ENCODE peak calls at places on chromosomes 5 and 9, in four cellular contexts. One of them, this sample, is unnamed.
A peak's percentile ranks its signal among the peaks of the same experiment; 100 is the strongest.

GRCh38 chr9:129640871-129641750 is 840 bp downstream of the ASB6 start:
- DNase-seq in adrenal gland: no peak
- DNase-seq in IMR-90: no peak
- DNase-seq in GM12892: no peak
- DNase-seq in this sample: peak; percentile 74

GRCh38 chr5:137752873-137753226 is 1.3 kb downstream of the HNRNPA0 start:
- DNase-seq in IMR-90: no peak
- DNase-seq in adrenal gland: no peak
- DNase-seq in GM12892: no peak
- DNase-seq in this sample: peak; percentile 78

GRCh38 chr9:71604197-71605063 is 163.9 kb downstream of the CEMIP2 start:
- DNase-seq in adrenal gland: peak; percentile 70
- DNase-seq in GM12892: no peak
- DNase-seq in IMR-90: peak; percentile 70
- DNase-seq in this sample: peak; percentile 74

GRCh38 chr9:19493174-19493811 is 84.5 kb downstream of the ACER2 start:
- DNase-seq in GM12892: peak; percentile 29
- DNase-seq in adrenal gland: peak; percentile 61
- DNase-seq in IMR-90: peak; percentile 78
- DNase-seq in this sample: peak; percentile 45

GRCh38 chr5:969421-969839 is 39.2 kb upstream of the NKD2 start:
- DNase-seq in GM12892: no peak
- DNase-seq in IMR-90: peak; percentile 5
- DNase-seq in adrenal gland: no peak
- DNase-seq in this sample: no peak

GRCh38 chr5:28249771-28250415 is 1211.5 kb upstream of the CDH9 start:
- DNase-seq in GM12892: no peak
- DNase-seq in adrenal gland: no peak
- DNase-seq in IMR-90: no peak
- DNase-seq in this sample: no peak

GRCh38 chr5:6675784-6676499 is 37.3 kb upstream of the TENT4A start:
- DNase-seq in GM12892: no peak
- DNase-seq in adrenal gland: no peak
- DNase-seq in IMR-90: no peak
- DNase-seq in this sample: peak; percentile 8

GRCh38 chr5:109455598-109456096 is 45.9 kb upstream of the PJA2 start:
- DNase-seq in GM12892: peak; percentile 26
- DNase-seq in IMR-90: peak; percentile 98
- DNase-seq in adrenal gland: peak; percentile 22
- DNase-seq in this sample: no peak

GRCh38 chr9:94847486-94847885 is 121.0 kb downstream of the AOPEP start:
- DNase-seq in adrenal gland: no peak
- DNase-seq in IMR-90: peak; percentile 86
- DNase-seq in GM12892: no peak
- DNase-seq in this sample: no peak

GRCh38 chr5:157390179-157390923 is 69.7 kb upstream of the NIPAL4 start:
- DNase-seq in IMR-90: peak; percentile 94
- DNase-seq in GM12892: no peak
- DNase-seq in adrenal gland: peak; percentile 55
- DNase-seq in this sample: no peak

GRCh38 chr9:126510564-126510963 is 103.2 kb upstream of the LMX1B start:
- DNase-seq in GM12892: no peak
- DNase-seq in IMR-90: no peak
- DNase-seq in adrenal gland: no peak
- DNase-seq in this sample: no peak

GRCh38 chr5:158022844-158023243 is 163.9 kb upstream of the CLINT1 start:
- DNase-seq in GM12892: no peak
- DNase-seq in adrenal gland: no peak
- DNase-seq in IMR-90: no peak
- DNase-seq in this sample: no peak

GRCh38 chr9:80873861-80874260 is 815.5 kb downstream of the TLE1 start:
- DNase-seq in IMR-90: peak; percentile 65
- DNase-seq in adrenal gland: no peak
- DNase-seq in GM12892: no peak
- DNase-seq in this sample: no peak

GRCh38 chr9:90773593-90773992 is 28.0 kb upstream of the SYK start:
- DNase-seq in GM12892: no peak
- DNase-seq in IMR-90: no peak
- DNase-seq in adrenal gland: no peak
- DNase-seq in this sample: no peak

GRCh38 chr5:79183617-79184016 is 52.3 kb upstream of the JMY start:
- DNase-seq in GM12892: no peak
- DNase-seq in IMR-90: no peak
- DNase-seq in adrenal gland: no peak
- DNase-seq in this sample: no peak

GRCh38 chr9:126704157-126704941 is 90.6 kb downstream of the LMX1B start:
- DNase-seq in IMR-90: peak; percentile 46
- DNase-seq in GM12892: peak; percentile 9
- DNase-seq in adrenal gland: peak; percentile 56
- DNase-seq in this sample: no peak

GRCh38 chr9:92715488-92716231 is 45.7 kb upstream of the IPPK start:
- DNase-seq in GM12892: no peak
- DNase-seq in IMR-90: no peak
- DNase-seq in adrenal gland: peak; percentile 87
- DNase-seq in this sample: no peak

GRCh38 chr9:70444904-70445303 is 30.4 kb upstream of the KLF9 start:
- DNase-seq in GM12892: no peak
- DNase-seq in IMR-90: peak; percentile 22
- DNase-seq in adrenal gland: no peak
- DNase-seq in this sample: peak; percentile 25

GRCh38 chr5:135944564-135944963 is 10.2 kb downstream of the LECT2 start:
- DNase-seq in GM12892: no peak
- DNase-seq in IMR-90: no peak
- DNase-seq in adrenal gland: no peak
- DNase-seq in this sample: no peak

GRCh38 chr5:35815089-35815936 is 41.4 kb upstream of the IL7R start:
- DNase-seq in adrenal gland: no peak
- DNase-seq in IMR-90: no peak
- DNase-seq in GM12892: no peak
- DNase-seq in this sample: peak; percentile 8

GRCh38 chr5:35819656-35820055 is 37.0 kb upstream of the IL7R start:
- DNase-seq in GM12892: no peak
- DNase-seq in adrenal gland: no peak
- DNase-seq in IMR-90: no peak
- DNase-seq in this sample: no peak

GRCh38 chr5:35813456-35813855 is 43.2 kb upstream of the IL7R start:
- DNase-seq in IMR-90: peak; percentile 44
- DNase-seq in adrenal gland: no peak
- DNase-seq in GM12892: no peak
- DNase-seq in this sample: no peak

GRCh38 chr5:35819026-35819425 is 37.7 kb upstream of the IL7R start:
- DNase-seq in adrenal gland: no peak
- DNase-seq in IMR-90: no peak
- DNase-seq in GM12892: no peak
- DNase-seq in this sample: no peak

DNA sequence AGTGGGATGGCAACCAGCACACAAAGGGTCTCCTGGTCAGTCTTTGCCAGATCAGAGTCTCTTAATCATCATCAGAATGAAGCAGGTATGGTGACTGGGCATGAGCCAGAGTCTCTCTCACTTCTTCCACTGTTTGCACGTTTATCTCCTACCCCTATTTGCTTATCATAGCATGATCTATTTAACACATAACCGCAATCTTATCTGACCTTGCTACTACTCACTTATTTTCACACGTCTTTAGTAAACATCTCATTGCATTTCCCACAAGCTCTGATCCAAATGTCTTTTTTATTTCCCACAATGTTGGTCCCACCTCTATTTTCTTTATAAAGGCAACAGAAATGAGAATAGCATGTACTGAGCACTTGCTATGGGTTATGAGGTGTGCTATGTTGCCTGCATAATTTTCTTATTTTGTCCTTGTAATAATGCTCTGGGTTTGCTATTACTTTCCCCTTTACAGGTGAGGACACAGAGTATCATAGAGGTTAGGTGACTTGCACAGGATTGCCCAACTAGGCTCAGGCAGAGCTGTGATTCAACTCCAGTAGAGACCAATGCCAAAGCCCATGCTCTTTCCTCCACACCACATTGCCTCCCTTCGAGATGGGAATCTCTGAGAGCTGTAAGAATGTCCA is 39.7 kb upstream of the IL7R start:
- DNase-seq in GM12892: no peak
- DNase-seq in adrenal gland: no peak
- DNase-seq in IMR-90: no peak
- DNase-seq in this sample: no peak
- TF ChIP-seq POLR2A in GM12892: no peak
- TF ChIP-seq POLR2A in adrenal gland: no peak
- TF ChIP-seq POLR2A in IMR-90: no peak
- TF ChIP-seq POLR2A in this sample: no peak

GRCh38 chr9:122904466-122904822 is 715 bp downstream of the RC3H2 start:
- DNase-seq in adrenal gland: peak; percentile 46
- DNase-seq in GM12892: peak; percentile 14
- DNase-seq in IMR-90: peak; percentile 4
- DNase-seq in this sample: peak; percentile 62

GRCh38 chr9:122900791-122901190 is 4.4 kb downstream of the RC3H2 start:
- DNase-seq in GM12892: no peak
- DNase-seq in IMR-90: peak; percentile 43
- DNase-seq in adrenal gland: no peak
- DNase-seq in this sample: no peak

GRCh38 chr9:122904823-122905710 is at the start of gene RC3H2:
- DNase-seq in IMR-90: peak; percentile 100
- DNase-seq in adrenal gland: peak; percentile 98
- DNase-seq in GM12892: peak; percentile 71
- DNase-seq in this sample: peak; percentile 99
- TF ChIP-seq POLR2A in IMR-90: peak; percentile 83
- TF ChIP-seq POLR2A in adrenal gland: peak; percentile 94
- TF ChIP-seq POLR2A in GM12892: peak; percentile 88
- TF ChIP-seq POLR2A in this sample: peak; percentile 98

GRCh38 chr5:69364850-69365249 is 4.5 kb downstream of the AK6 start:
- DNase-seq in IMR-90: no peak
- DNase-seq in GM12892: no peak
- DNase-seq in adrenal gland: no peak
- DNase-seq in this sample: no peak

GRCh38 chr5:69367697-69368279 is 1.5 kb downstream of the AK6 start:
- DNase-seq in adrenal gland: no peak
- DNase-seq in IMR-90: no peak
- DNase-seq in GM12892: no peak
- DNase-seq in this sample: peak; percentile 36

GRCh38 chr5:69368458-69369368 is 607 bp downstream of the AK6 start:
- DNase-seq in GM12892: no peak
- DNase-seq in IMR-90: peak; percentile 54
- DNase-seq in adrenal gland: no peak
- DNase-seq in this sample: peak; percentile 78

GRCh38 chr5:69372394-69372793 is 2.8 kb downstream of the RAD17 start:
- DNase-seq in IMR-90: no peak
- DNase-seq in GM12892: no peak
- DNase-seq in adrenal gland: no peak
- DNase-seq in this sample: no peak

DNA sequence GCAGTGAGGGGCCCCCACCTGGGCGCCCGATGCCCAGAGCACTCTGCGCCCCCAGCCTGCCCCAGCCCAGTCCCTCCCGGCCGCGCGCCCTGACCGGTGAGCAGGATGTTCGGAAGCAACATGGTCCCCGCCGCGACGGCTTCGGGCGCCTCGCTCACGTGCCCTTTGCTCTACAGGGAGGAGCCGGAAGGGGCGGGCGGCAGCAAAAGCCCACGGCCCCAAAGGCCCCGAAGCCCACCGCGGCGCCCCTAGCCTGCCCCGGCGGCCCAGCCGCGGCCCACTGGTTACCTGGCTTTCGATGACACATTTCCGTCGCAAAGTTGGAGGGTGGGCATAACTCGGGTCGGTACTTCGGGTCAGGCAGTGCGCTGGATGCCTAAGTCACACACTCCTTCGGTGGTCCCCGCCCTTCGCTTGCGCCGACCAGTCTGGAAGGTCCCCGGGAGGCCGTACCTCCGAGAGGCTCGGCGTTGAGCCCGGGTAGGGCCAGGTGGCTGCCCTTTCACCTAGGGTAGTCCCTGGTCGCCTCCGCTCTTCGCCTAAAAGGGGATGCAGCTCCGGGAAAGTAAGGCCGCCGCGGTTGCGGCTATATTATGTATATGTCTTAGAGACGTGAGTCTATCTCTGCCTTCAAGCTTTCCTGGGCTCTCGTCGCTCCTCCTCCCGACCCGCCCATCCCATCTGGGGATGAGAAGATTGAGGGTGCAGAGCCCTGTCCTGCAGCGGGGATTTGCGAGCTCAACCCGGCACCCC is at the start of the genes AK6, RAD17 and TAF9:
- DNase-seq in GM12892: peak; percentile 74
- DNase-seq in IMR-90: peak; percentile 88
- DNase-seq in adrenal gland: peak; percentile 94
- DNase-seq in this sample: peak; percentile 98
- TF ChIP-seq POLR2A in GM12892: peak; percentile 91
- TF ChIP-seq POLR2A in IMR-90: peak; percentile 93
- TF ChIP-seq POLR2A in adrenal gland: peak; percentile 54
- TF ChIP-seq POLR2A in this sample: peak; percentile 89

GRCh38 chr9:137316012-137316981 is 14.2 kb upstream of the NRARP start:
- DNase-seq in adrenal gland: peak; percentile 30
- DNase-seq in GM12892: peak; percentile 80
- DNase-seq in IMR-90: no peak
- DNase-seq in this sample: peak; percentile 78
- TF ChIP-seq POLR2A in adrenal gland: no peak
- TF ChIP-seq POLR2A in GM12892: no peak
- TF ChIP-seq POLR2A in IMR-90: no peak
- TF ChIP-seq POLR2A in this sample: no peak

GRCh38 chr5:129096382-129096991 is 1.9 kb downstream of the ISOC1 start:
- DNase-seq in IMR-90: no peak
- DNase-seq in GM12892: no peak
- DNase-seq in adrenal gland: no peak
- DNase-seq in this sample: peak; percentile 49

GRCh38 chr5:129098488-129099183 is 4.1 kb downstream of the ISOC1 start:
- DNase-seq in GM12892: no peak
- DNase-seq in adrenal gland: no peak
- DNase-seq in IMR-90: no peak
- DNase-seq in this sample: no peak

GRCh38 chr5:129097498-129098296 is 3.1 kb downstream of the ISOC1 start:
- DNase-seq in adrenal gland: peak; percentile 21
- DNase-seq in IMR-90: no peak
- DNase-seq in GM12892: no peak
- DNase-seq in this sample: peak; percentile 3

GRCh38 chr5:129094087-129094923 is at the start of gene ISOC1:
- DNase-seq in adrenal gland: peak; percentile 91
- DNase-seq in GM12892: peak; percentile 68
- DNase-seq in IMR-90: peak; percentile 86
- DNase-seq in this sample: peak; percentile 95

GRCh38 chr5:129094924-129095797 is 612 bp downstream of the ISOC1 start:
- DNase-seq in GM12892: peak; percentile 38
- DNase-seq in IMR-90: peak; percentile 31
- DNase-seq in adrenal gland: peak; percentile 71
- DNase-seq in this sample: peak; percentile 68
- TF ChIP-seq POLR2A in GM12892: no peak
- TF ChIP-seq POLR2A in IMR-90: no peak
- TF ChIP-seq POLR2A in adrenal gland: no peak
- TF ChIP-seq POLR2A in this sample: peak; percentile 62

GRCh38 chr9:109417054-109417453 is 81.1 kb downstream of the PTPN3 start:
- DNase-seq in GM12892: no peak
- DNase-seq in adrenal gland: peak; percentile 51
- DNase-seq in IMR-90: peak; percentile 10
- DNase-seq in this sample: no peak

GRCh38 chr9:109418827-109419226 is 79.3 kb downstream of the PTPN3 start:
- DNase-seq in adrenal gland: no peak
- DNase-seq in GM12892: no peak
- DNase-seq in IMR-90: no peak
- DNase-seq in this sample: no peak

GRCh38 chr9:109417585-109418544 is 80.2 kb downstream of the PTPN3 start:
- DNase-seq in IMR-90: no peak
- DNase-seq in GM12892: no peak
- DNase-seq in adrenal gland: no peak
- DNase-seq in this sample: no peak

GRCh38 chr9:109414125-109414785 is 83.9 kb downstream of the PTPN3 start:
- DNase-seq in GM12892: no peak
- DNase-seq in IMR-90: no peak
- DNase-seq in adrenal gland: no peak
- DNase-seq in this sample: no peak

GRCh38 chr9:109416135-109416706 is 81.9 kb downstream of the PTPN3 start:
- DNase-seq in IMR-90: no peak
- DNase-seq in GM12892: no peak
- DNase-seq in adrenal gland: no peak
- DNase-seq in this sample: no peak
- TF ChIP-seq POLR2A in IMR-90: no peak
- TF ChIP-seq POLR2A in GM12892: peak; percentile 73
- TF ChIP-seq POLR2A in adrenal gland: no peak
- TF ChIP-seq POLR2A in this sample: no peak

This sample was measured in erythroblast.